ENCODE peak calls at places on chromosomes 2 and 18, in four cellular contexts. X is Peyer's patch, R is AG04450, C is neural crest cell. S is an unnamed sample.

GRCh38 chr2:47161475-47161874 is 6.4 kb upstream of the STPG4 start:
- DNase-seq in X (no peak), R (no peak), C (no peak), S (no peak)

GRCh38 chr2:26988165-26988879 is 17.9 kb downstream of the MAPRE3 start:
- DNase-seq in X (no peak), R (no peak), C (no peak), S (no peak)

GRCh38 chr18:37493352-37493935 is 72.2 kb downstream of the CELF4 start:
- DNase-seq in X (no peak), R (no peak), C (no peak), S (no peak)

GRCh38 chr2:14352067-14352466 is 280.4 kb upstream of the LRATD1 start:
- DNase-seq in X (no peak), R (no peak), C (no peak), S (no peak)

GRCh38 chr2:10331702-10332401 is 29.1 kb downstream of the HPCAL1 start:
- DNase-seq in X (peak; percentile 82), R (no peak), C (no peak), S (no peak)

GRCh38 chr2:120436885-120437603 is 91.1 kb downstream of the INHBB start:
- DNase-seq in X (peak; percentile 49), R (no peak), C (no peak), S (peak; percentile 8)

GRCh38 chr18:80108122-80108536 is 933 bp upstream of the ADNP2 start:
- DNase-seq in X (no peak), R (no peak), C (no peak), S (no peak)

GRCh38 chr18:70172225-70172624 is 33.3 kb downstream of the RTTN start:
- DNase-seq in X (no peak), R (no peak), C (no peak), S (peak; percentile 27)

GRCh38 chr2:235449568-235449967 is 44.3 kb upstream of the AGAP1 start:
- DNase-seq in X (no peak), R (no peak), C (no peak), S (no peak)

DNA sequence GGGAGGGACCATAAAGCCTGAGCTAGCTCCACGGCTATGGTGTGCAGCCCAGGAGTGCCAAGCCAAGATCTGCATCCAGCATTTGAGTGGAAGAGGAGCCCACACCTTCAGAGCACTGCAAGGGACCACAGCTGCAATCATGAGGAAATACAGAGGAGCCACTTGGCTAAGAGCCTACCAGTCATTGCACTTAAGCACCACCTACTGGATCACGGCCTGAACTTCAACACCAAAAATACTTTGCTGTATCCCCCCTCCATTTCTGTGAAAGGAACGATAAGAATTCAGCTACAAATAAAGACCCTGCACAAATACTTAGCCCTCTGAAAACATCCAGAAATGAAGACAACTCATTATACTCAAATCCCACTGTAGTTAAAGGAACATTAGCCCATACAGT is 545.3 kb downstream of the TSN start:
- DNase-seq in X (no peak), R (no peak), C (no peak), S (no peak)
- TF ChIP-seq CTCF in X (no peak), R (no peak), C (peak; percentile 23), S (no peak)

DNA sequence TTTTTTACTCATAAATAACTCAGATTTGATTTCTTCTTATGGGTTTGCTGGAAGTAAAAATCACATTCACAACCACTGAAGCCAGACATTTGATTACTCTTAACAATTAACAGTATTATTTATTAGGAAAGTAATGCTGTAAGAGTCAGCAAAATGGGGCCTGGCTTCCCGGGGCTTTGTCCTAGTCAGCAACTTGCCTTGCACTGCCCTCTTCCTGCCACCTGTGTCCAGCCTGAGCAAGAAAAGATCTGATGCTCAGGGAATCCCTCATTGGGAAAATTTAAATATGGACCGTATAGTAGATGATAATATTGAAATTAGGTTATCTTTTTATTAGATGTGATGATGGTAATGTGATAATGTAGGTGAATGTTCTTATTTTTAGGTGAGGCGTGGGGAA is 30.8 kb upstream of the ACYP2 start:
- DNase-seq in X (no peak), R (no peak), C (no peak), S (peak; percentile 20)
- TF ChIP-seq CTCF in X (no peak), R (peak; percentile 47), C (peak; percentile 33), S (no peak)

GRCh38 chr2:98543842-98544241 is 64.5 kb downstream of the COA5 start:
- DNase-seq in X (no peak), R (no peak), C (no peak), S (no peak)

GRCh38 chr2:98543214-98543613 is 65.1 kb downstream of the COA5 start:
- DNase-seq in X (no peak), R (no peak), C (no peak), S (no peak)

GRCh38 chr2:98545591-98545990 is 62.7 kb downstream of the COA5 start:
- DNase-seq in X (no peak), R (no peak), C (no peak), S (no peak)

GRCh38 chr2:98547092-98547798 is 61.1 kb downstream of the COA5 start:
- DNase-seq in X (no peak), R (no peak), C (no peak), S (no peak)

GRCh38 chr2:98546186-98546585 is 62.1 kb downstream of the COA5 start:
- DNase-seq in X (no peak), R (no peak), C (no peak), S (no peak)
- TF ChIP-seq CTCF in X (no peak), R (no peak), C (no peak), S (no peak)

GRCh38 chr2:59462418-59463197 is 1090.8 kb downstream of the BCL11A start:
- DNase-seq in X (no peak), R (no peak), C (no peak), S (no peak)
- TF ChIP-seq CTCF in X (no peak), R (no peak), C (peak; percentile 16), S (no peak)

GRCh38 chr2:166179201-166179600 is 51.4 kb upstream of the SCN1A start:
- DNase-seq in X (no peak), R (no peak), C (no peak), S (peak; percentile 21)
- TF ChIP-seq CTCF in X (no peak), R (peak; percentile 22), C (no peak), S (no peak)

GRCh38 chr18:10900435-10900834 is 248.9 kb downstream of the PIEZO2 start:
- DNase-seq in X (no peak), R (no peak), C (no peak), S (no peak)
- TF ChIP-seq CTCF in X (no peak), R (no peak), C (no peak), S (no peak)